ENCODE peak calls at places on chromosomes 4 and X, in seven cellular contexts. D is uterus, V is body of pancreas, G is heart left ventricle, I is HepG2, P is transverse colon, X is IMR-90. L is an unnamed sample.

GRCh38 chr4:156312261-156312847 is 358.7 kb upstream of the CTSO start:
- DNase-seq in D (no peak), V (no peak), G (no peak), I (no peak), P (no peak), X (no peak), L (no peak)

GRCh38 chrX:9180623-9181022 is 146.7 kb upstream of the FAM9B start:
- DNase-seq in D (no peak), V (no peak), G (no peak), I (no peak), P (no peak), X (no peak), L (no peak)

GRCh38 chr4:40247350-40247749 is 50.5 kb downstream of the RHOH start:
- DNase-seq in D (no peak), V (no peak), G (no peak), I (no peak), P (peak), X (no peak), L (no peak)

GRCh38 chr4:149311076-149311475 is 504.6 kb downstream of the IQCM start:
- DNase-seq in D (no peak), V (no peak), G (no peak), I (no peak), P (no peak), X (no peak), L (no peak)

GRCh38 chr4:123588631-123589223 is 192.1 kb downstream of the SPRY1 start:
- DNase-seq in D (no peak), V (no peak), G (peak), I (peak), P (peak), X (peak), L (no peak)

GRCh38 chrX:100070334-100070849 is 339.7 kb downstream of the PCDH19 start:
- DNase-seq in D (no peak), V (no peak), G (no peak), I (no peak), P (no peak), X (no peak), L (no peak)

GRCh38 chrX:38426785-38427184 is 74.4 kb downstream of the OTC start:
- DNase-seq in D (no peak), V (peak), G (no peak), I (no peak), P (no peak), X (no peak), L (no peak)

GRCh38 chr4:124199185-124199584 is 513.3 kb downstream of the ANKRD50 start:
- DNase-seq in D (no peak), V (no peak), G (no peak), I (no peak), P (no peak), X (no peak), L (no peak)

GRCh38 chr4:14620567-14621138 is 381.6 kb upstream of the CPEB2 start:
- DNase-seq in D (no peak), V (no peak), G (no peak), I (no peak), P (no peak), X (no peak), L (no peak)

GRCh38 chr4:47050986-47051725 is 19.8 kb downstream of the GABRB1 start:
- DNase-seq in D (no peak), V (no peak), G (no peak), I (no peak), P (no peak), X (no peak), L (no peak)

GRCh38 chr4:23237771-23238170 is 545.0 kb downstream of the GBA3 start:
- DNase-seq in D (no peak), V (peak), G (peak), I (no peak), P (no peak), X (no peak), L (no peak)

GRCh38 chr4:67531349-67531748 is 14.0 kb downstream of the CENPC start:
- DNase-seq in D (no peak), V (no peak), G (no peak), I (no peak), P (no peak), X (no peak), L (no peak)

GRCh38 chrX:65706041-65706828 is 38.8 kb downstream of the MSN start:
- DNase-seq in D (no peak), V (no peak), G (peak), I (no peak), P (no peak), X (peak), L (no peak)

GRCh38 chrX:131068945-131069719 is 11.0 kb downstream of the ARHGAP36 start:
- DNase-seq in D (no peak), V (peak), G (no peak), I (peak), P (no peak), X (no peak), L (no peak)
- TF ChIP-seq CTCF in D (no peak), V (peak), G (peak), I (peak), P (no peak), X (peak), L (peak)

DNA sequence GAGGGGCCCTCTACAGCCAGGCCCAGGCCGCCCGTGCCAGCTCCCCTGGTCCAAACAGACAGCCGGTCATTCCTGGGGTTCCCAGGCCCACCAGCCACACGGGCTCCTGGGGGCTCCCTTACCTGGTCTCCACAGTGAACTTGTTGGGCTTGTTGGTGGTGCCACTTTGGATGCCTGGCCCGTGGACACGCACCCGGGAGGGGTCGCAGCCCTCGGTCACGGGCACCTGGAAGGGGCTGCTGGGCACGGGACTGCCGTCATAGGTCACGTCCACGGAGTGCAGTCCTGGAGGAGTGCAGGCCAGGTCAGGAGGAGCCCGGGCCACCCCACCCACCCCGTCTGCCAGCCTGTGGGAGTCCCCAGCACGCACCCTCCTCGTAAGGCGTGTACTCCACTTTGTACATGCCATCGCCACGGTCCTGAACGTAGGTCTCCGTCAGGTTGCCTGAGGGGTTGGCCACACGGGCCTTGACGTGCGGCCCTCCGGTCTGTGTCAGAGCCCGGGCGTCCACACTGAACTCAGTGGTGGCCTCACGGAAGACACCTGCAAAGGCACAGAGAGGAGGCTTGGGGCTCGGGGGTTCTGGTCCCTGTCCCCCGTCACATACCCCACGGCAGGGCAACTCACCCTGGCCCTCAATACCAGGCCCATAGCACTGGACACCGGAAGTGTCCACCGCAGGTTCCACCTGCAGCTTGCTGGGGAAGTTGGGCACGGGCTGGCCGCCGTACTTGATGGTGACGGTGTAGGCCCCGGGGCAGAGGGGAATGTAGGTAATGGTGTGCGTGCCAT is 14.9 kb downstream of the FLNA start:
- DNase-seq in D (no peak), V (no peak), G (no peak), I (no peak), P (no peak), X (no peak), L (no peak)
- TF ChIP-seq POLR2A in D (no peak), V (no peak), G (no peak), I (no peak), P (no peak), X (no peak), L (no peak)

GRCh38 chr4:128068927-128069326 is 7.8 kb downstream of the LARP1B start:
- DNase-seq in D (no peak), V (no peak), G (no peak), I (peak), P (no peak), X (peak), L (no peak)
- TF ChIP-seq CTCF in D (no peak), V (no peak), G (no peak), I (peak), P (no peak), X (peak), L (no peak)

DNA sequence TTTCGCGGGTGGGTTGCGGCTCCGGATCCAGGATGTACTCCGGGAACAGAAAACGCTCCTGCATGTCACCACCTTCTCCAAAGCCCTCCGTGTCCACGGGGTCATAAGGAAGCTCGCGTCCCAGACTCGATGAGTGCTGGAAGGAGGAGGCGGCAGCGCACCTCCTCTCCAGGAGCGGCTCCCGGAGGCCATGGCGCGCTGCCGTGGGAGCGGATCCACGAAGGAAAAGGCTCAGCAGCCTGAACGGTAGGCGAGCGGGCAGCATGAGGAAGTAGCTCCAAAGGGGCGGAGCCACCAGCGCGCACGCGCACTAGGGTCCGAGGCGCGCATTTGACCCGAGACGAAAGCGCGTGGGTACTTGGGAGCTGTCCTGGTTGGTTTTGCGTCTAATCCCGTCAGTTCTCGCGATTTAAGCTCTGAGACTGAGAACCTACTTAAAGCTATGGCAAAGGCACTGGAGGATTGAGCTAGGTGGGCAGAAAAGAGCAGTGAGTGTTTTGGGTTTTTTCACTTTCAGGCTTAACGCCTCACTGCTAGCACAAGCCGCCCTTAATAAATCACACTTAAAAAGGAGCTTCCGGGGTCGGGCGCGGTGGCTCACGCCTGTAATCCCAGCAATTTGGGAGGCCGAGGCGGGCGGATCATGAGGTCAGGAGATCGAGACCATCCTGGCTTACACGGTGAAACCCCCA is at the start of gene NOA1:
- DNase-seq in D (peak), V (peak), G (peak), I (peak), P (peak), X (peak), L (peak)
- TF ChIP-seq POLR2A in D (peak), V (peak), G (no peak), I (peak), P (peak), X (peak), L (peak)

DNA sequence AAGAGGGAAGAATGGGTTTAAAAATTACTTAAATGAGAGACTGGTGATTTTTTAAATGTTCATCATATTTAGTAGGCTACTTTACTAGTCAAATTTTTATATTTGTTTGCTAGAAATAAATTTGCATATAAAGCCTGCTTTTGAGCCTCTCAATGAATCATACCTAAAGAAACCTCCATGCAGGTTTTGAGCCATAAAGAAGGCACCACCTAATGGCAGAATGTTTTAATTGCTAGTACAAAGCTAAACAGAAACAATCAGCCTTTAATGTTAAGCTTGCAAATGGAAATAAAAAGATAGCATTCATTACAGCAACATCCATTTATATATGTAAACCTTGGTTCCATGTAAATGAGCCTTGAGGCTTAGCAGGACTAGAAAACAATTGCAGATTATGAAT is 989.7 kb downstream of the CCSER1 start:
- DNase-seq in D (no peak), V (no peak), G (no peak), I (no peak), P (no peak), X (no peak), L (no peak)
- TF ChIP-seq CTCF in D (no peak), V (no peak), G (no peak), I (peak), P (no peak), X (peak), L (no peak)

DNA sequence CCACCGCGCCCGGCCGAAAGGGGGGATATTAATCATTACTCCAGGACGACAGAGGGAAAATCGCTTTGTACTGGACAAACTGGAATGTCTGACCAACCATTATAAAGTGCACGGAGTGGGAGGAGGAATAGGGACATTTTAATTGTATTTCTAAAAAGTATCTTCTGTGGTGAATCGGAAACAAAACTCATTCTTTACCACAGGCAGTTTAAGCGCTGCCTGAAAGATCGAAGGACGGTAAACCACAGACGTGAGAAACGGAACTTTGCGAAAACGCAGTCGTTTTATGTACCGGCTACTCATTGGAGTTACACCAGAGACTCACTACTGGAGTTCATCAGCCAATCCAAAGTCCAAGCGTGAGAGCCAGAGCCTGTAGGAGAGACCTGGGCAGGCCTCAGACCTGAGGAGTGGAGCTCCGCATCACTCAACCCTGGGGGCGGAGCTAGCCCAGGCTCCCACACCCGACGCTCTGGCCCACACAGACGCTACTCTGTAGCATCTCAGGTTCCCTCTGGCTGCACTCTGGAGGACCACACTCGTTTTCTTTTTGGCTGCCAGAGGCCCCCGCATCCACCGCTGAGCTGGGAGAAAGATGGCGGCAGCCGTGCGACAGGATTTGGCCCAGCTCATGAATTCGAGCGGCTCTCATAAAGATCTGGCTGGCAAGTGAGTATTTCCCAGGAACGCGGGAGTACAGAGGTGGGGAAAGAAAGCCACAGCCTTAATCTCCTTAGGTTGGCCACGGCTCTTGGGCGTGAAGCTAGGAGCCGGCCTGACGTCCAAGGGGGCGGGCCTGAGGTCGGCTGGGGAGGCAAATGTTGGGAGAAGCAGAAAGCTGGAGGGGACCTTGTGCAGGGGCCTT is at the start of gene COPS4:
- DNase-seq in D (peak), V (peak), G (peak), I (peak), P (peak), X (peak), L (peak)
- TF ChIP-seq POLR2A in D (peak), V (peak), G (peak), I (peak), P (peak), X (peak), L (peak)

GRCh38 chrX:43065978-43066377 is 288.0 kb upstream of the PPP1R2C start:
- DNase-seq in D (no peak), V (no peak), G (no peak), I (no peak), P (no peak), X (no peak), L (no peak)
- TF ChIP-seq CTCF in D (no peak), V (no peak), G (no peak), I (no peak), P (no peak), X (no peak), L (no peak)